ENCODE peak calls at places on chromosomes 2 and 18, in nine cellular contexts. H is breast epithelium, D is heart left ventricle, N is tibial nerve, Z is lower leg skin, Q is ovary, U is right lobe of liver, A is suprapubic skin, O is A549. K is an unnamed sample.

GRCh38 chr2:241703128-241703604 is 1.3 kb downstream of the ING5 start:
- DNase-seq in H (no peak), D (no peak), N (no peak), Z (no peak), Q (peak), U (no peak), A (no peak), O (peak), K (no peak)

GRCh38 chr18:48728204-48728833 is 189.5 kb downstream of the CTIF start:
- DNase-seq in H (no peak), D (peak), N (no peak), Z (no peak), Q (no peak), U (peak), A (no peak), O (no peak), K (no peak)

GRCh38 chr18:13276530-13277520 is 58.3 kb downstream of the LDLRAD4 start:
- DNase-seq in H (peak), D (no peak), N (no peak), Z (no peak), Q (no peak), U (no peak), A (no peak), O (no peak), K (no peak)

GRCh38 chr2:128301021-128301420 is 17.6 kb downstream of the HS6ST1 start:
- DNase-seq in H (no peak), D (no peak), N (no peak), Z (no peak), Q (peak), U (peak), A (no peak), O (no peak), K (no peak)

GRCh38 chr2:120419073-120419472 is 73.1 kb downstream of the INHBB start:
- DNase-seq in H (peak), D (peak), N (no peak), Z (no peak), Q (no peak), U (no peak), A (no peak), O (no peak), K (peak)

GRCh38 chr2:116510117-116510671 is 1304.3 kb upstream of the DDX18 start:
- DNase-seq in H (no peak), D (no peak), N (no peak), Z (no peak), Q (no peak), U (no peak), A (no peak), O (peak), K (no peak)

GRCh38 chr2:160909781-160910242 is 250.4 kb upstream of the TANK start:
- DNase-seq in H (no peak), D (no peak), N (no peak), Z (no peak), Q (no peak), U (no peak), A (no peak), O (no peak), K (no peak)

GRCh38 chr18:12595571-12596255 is 62.2 kb downstream of the SPIRE1 start:
- DNase-seq in H (no peak), D (no peak), N (no peak), Z (no peak), Q (no peak), U (no peak), A (no peak), O (no peak), K (no peak)

GRCh38 chr2:233184669-233185068 is 66.8 kb upstream of the ATG16L1 start:
- DNase-seq in H (no peak), D (no peak), N (no peak), Z (no peak), Q (no peak), U (no peak), A (no peak), O (no peak), K (no peak)

GRCh38 chr2:233186851-233187250 is 64.6 kb upstream of the ATG16L1 start:
- DNase-seq in H (no peak), D (no peak), N (no peak), Z (no peak), Q (no peak), U (no peak), A (no peak), O (no peak), K (no peak)

GRCh38 chr2:233185320-233185719 is 66.2 kb upstream of the ATG16L1 start:
- DNase-seq in H (no peak), D (no peak), N (no peak), Z (no peak), Q (no peak), U (no peak), A (no peak), O (no peak), K (no peak)

GRCh38 chr2:233185963-233186362 is 65.5 kb upstream of the ATG16L1 start:
- DNase-seq in H (no peak), D (no peak), N (no peak), Z (no peak), Q (no peak), U (no peak), A (no peak), O (no peak), K (no peak)

DNA sequence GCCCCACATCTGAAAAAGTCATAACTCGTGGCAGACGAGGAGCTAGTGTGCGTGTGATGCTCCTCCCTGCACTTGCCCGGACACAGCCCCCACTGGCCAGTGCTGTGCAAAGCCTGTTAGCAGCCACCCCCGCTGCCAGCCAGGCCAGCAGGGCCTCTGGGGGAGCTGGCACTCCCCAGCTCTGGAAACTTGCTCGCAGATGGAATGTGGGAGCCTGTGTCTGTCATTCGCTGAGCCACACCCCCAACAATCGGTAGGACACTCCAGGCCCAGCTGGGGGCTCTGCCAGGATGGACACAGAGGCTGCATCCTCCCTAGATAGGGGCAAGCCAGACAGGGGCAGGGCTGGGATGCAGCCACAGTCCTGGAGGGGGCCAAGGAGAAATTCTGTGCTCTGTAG is 62.4 kb upstream of the ATG16L1 start:
- DNase-seq in H (no peak), D (no peak), N (no peak), Z (no peak), Q (no peak), U (no peak), A (no peak), O (no peak), K (no peak)
- TF ChIP-seq POLR2A in H (no peak), D (no peak), N (no peak), Z (no peak), Q (no peak), U (no peak), A (no peak), O (no peak), K (no peak)

DNA sequence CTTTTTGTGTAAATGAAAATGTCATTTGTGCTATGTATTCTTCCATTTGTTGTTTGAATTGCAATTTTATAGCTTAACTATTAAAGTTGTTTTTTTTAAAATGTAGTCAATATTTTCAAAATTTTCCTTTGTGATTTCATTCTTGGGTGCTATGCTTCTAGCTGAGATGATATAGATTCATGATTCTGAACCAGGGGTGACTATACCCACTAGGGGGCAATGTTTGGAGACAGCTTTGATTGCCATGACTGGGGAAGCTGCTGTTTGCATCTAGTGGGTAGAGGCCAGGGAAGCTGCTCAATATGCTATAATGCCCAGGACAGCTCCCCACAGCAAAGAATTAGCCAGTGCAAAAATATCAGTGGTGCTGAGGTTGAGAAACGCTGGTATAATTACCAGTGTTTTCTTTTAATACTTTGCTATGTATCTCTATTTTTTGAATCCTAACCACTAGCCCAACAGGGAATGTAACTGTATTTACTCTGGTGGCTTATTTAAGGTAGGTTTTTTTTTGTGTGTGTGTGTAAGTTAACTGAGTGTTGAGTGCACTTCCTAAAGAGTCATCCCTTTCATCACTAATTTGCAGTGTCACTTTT is 99.7 kb downstream of the MEP1B start:
- DNase-seq in H (no peak), D (no peak), N (no peak), Z (peak), Q (no peak), U (no peak), A (no peak), O (peak), K (peak)
- TF ChIP-seq POLR2A in H (no peak), D (no peak), N (no peak), Z (no peak), Q (no peak), U (no peak), A (no peak), O (no peak), K (no peak)

GRCh38 chr2:47172156-47172921 is 17.2 kb upstream of the STPG4 start:
- DNase-seq in H (no peak), D (no peak), N (no peak), Z (no peak), Q (no peak), U (no peak), A (no peak), O (peak), K (no peak)
- TF ChIP-seq POLR2A in H (no peak), D (no peak), N (no peak), Z (no peak), Q (no peak), U (no peak), A (no peak), O (no peak), K (no peak)

DNA sequence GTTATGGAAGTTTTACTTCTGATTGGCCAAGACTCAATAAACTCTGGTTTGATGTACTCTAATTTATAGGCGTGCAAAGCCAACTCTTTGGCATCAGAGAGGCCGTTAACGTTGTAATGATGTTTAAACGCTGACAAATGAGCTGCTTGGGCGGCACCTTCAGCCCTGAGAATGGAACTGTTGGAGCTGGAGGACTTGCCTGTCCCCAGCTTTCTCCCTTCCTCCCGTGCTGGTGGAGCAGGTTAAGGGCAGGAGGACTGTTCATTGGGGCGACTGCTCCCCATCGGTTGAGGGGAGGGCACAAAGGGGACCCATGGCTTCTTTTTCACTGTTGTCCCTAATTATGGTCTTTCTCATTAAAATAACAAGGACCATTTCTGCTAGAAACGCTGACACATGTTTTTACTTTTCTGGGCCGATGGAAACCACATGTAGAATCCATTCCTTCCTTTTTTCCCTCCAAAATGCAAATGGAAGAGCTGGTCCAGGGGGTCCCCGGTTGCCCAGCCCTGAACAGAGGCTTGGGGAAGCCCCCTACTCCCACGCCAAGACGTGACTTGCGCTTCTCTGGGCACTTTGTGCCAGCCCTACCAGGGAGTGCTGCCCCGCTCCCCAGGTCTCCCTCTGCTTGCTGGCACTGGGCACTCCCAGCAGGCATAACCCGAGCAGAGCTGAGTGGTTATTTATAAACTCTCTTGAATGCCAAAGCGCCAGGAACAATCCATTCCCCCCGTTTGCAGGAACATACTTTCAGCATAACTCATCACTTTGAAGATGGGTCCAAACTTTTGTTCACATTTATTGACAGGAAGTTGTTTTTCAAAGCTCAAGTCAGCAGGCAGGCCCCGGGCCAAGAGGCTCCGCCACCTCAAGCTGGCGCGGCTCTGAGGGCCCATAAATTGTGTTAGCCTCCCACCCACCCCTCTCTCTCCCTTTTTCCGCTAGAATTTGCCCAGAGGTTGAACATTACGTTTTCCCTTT is 170.1 kb downstream of the ASB1 start:
- DNase-seq in H (peak), D (peak), N (no peak), Z (peak), Q (peak), U (no peak), A (no peak), O (peak), K (no peak)
- TF ChIP-seq POLR2A in H (no peak), D (no peak), N (no peak), Z (no peak), Q (no peak), U (no peak), A (no peak), O (no peak), K (no peak)

GRCh38 chr2:189657867-189658266 is 3.4 kb upstream of the ASNSD1 start:
- DNase-seq in H (no peak), D (peak), N (no peak), Z (no peak), Q (peak), U (no peak), A (no peak), O (no peak), K (no peak)
- TF ChIP-seq POLR2A in H (no peak), D (no peak), N (no peak), Z (no peak), Q (no peak), U (no peak), A (no peak), O (no peak), K (no peak)

DNA sequence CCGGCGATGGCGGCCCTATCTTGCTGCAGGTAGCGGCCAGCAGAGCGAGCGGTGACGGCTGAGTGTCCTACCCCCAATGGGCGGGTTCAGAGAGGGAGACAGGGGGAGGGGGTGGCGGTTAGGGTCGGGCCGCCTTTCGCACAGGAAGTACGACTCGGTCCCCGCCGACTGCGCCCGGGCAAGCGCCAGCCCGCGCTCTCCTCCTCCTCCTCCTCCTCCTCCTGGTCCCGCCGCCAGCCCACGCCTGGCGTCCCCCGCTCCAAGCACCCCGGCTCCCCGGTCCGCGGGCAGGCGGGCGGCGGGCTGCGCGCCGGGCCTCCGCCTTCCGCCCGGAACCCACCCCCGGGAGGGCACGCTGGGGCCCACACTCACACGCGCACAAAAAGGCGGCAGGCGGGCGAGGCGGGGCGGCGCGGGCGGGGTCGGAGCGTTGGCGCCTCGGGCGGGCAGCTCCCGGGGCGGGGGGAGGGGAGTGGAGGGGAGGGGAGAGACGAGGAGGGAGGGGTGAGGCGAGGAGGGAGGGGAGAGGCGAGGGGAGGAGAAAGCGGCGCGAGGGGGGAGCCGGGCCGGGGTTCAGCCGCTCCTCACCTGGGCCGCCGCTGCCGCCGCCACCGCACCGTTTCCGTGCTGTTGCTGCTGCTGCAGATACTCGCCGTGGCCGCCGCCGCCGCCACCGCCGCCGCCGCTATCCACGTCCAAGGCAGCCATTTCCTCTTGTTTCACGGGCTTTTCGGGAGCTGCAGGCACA is 1.2 kb downstream of the SP3 start:
- DNase-seq in H (peak), D (peak), N (peak), Z (peak), Q (peak), U (peak), A (peak), O (peak), K (peak)
- TF ChIP-seq POLR2A in H (no peak), D (no peak), N (peak), Z (peak), Q (peak), U (peak), A (peak), O (peak), K (no peak)

GRCh38 chr2:36544638-36545338 is 53.2 kb downstream of the FEZ2 start:
- DNase-seq in H (no peak), D (no peak), N (no peak), Z (no peak), Q (no peak), U (no peak), A (no peak), O (peak), K (no peak)
- TF ChIP-seq POLR2A in H (no peak), D (no peak), N (no peak), Z (no peak), Q (no peak), U (no peak), A (no peak), O (no peak), K (no peak)

GRCh38 chr18:9707381-9708056 is 582 bp upstream of the RAB31 start:
- DNase-seq in H (no peak), D (no peak), N (no peak), Z (no peak), Q (no peak), U (no peak), A (peak), O (no peak), K (peak)
- TF ChIP-seq POLR2A in H (no peak), D (no peak), N (no peak), Z (peak), Q (no peak), U (no peak), A (no peak), O (no peak), K (no peak)

GRCh38 chr2:65023742-65024141 is 32.5 kb upstream of the CEP68 start:
- DNase-seq in H (no peak), D (no peak), N (no peak), Z (no peak), Q (no peak), U (no peak), A (no peak), O (no peak), K (no peak)
- TF ChIP-seq POLR2A in H (no peak), D (no peak), N (no peak), Z (no peak), Q (no peak), U (no peak), A (no peak), O (no peak), K (no peak)

GRCh38 chr2:44168684-44169154 is at the start of gene PPM1B:
- DNase-seq in H (no peak), D (peak), N (no peak), Z (no peak), Q (peak), U (peak), A (peak), O (no peak), K (peak)

GRCh38 chr2:44169155-44169898 is 652 bp downstream of the PPM1B start:
- DNase-seq in H (peak), D (peak), N (no peak), Z (no peak), Q (no peak), U (peak), A (no peak), O (peak), K (peak)

GRCh38 chr2:44166096-44166495 is 2.6 kb upstream of the PPM1B start:
- DNase-seq in H (no peak), D (no peak), N (no peak), Z (no peak), Q (peak), U (no peak), A (no peak), O (no peak), K (no peak)

GRCh38 chr2:44167311-44167907 is 1.3 kb upstream of the PPM1B start:
- DNase-seq in H (no peak), D (no peak), N (no peak), Z (no peak), Q (peak), U (no peak), A (no peak), O (no peak), K (no peak)

DNA sequence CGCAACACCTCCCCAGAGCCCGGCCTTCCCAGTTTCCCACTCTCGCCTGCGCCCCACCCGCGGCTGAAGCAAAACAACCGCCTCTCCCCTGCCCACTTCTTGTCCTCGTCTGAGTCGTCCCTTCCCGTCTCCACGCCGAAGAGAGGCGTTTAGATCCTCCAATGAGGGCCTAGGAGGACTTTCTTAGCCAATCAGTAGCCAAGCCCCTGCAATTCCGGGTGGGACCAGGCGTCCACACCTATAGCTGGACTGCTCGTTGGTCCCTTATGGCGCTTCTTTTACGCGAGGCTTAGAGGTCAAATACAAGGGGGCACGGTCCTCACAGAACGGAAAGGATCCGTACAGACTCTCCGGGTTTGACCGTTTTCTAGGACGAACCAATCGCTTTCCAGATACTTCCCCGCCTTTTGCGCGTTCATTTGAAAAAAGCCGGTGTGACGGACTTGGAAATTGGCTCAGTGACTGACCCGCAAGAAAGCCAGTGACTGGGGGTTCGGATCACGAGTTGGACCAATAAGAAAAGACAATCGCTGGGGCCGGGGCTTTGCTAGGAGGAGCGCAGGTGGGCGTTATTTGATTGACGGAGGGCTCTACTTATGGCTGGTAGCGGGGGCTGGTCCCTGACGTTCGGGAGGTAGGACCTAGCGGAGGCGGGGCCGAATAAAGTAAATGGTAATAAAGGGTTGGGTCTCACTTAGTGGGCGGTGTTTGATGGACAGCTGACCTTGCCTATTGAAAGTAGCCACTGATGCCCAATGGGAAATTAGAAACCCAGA is 579 bp upstream of the PPM1B start:
- DNase-seq in H (peak), D (peak), N (peak), Z (peak), Q (peak), U (peak), A (peak), O (peak), K (peak)
- TF ChIP-seq POLR2A in H (peak), D (no peak), N (peak), Z (no peak), Q (peak), U (peak), A (peak), O (no peak), K (peak)

K was measured in testis.